ENCODE peak calls at places on chromosome 7, in ten cellular contexts. One of them, this sample, is unnamed.
A peak's percentile ranks its signal among the peaks of the same experiment; 100 is the strongest.

GRCh38 chr7:2307690-2308107 is 6.5 kb downstream of the SNX8 start:
- DNase-seq in Panc1: no peak
- DNase-seq in stomach: no peak
- DNase-seq in suprapubic skin: no peak
- DNase-seq in spleen: no peak
- DNase-seq in HCT116: no peak
- DNase-seq in breast epithelium: no peak
- DNase-seq in esophagus muscularis mucosa: no peak
- DNase-seq in upper lobe of left lung: no peak
- DNase-seq in SK-N-SH: peak; percentile 14
- DNase-seq in this sample: no peak

GRCh38 chr7:2757904-2758672 is 70.1 kb downstream of the AMZ1 start:
- DNase-seq in stomach: no peak
- DNase-seq in suprapubic skin: no peak
- DNase-seq in esophagus muscularis mucosa: no peak
- DNase-seq in spleen: no peak
- DNase-seq in upper lobe of left lung: no peak
- DNase-seq in SK-N-SH: peak; percentile 80
- DNase-seq in HCT116: peak; percentile 88
- DNase-seq in breast epithelium: no peak
- DNase-seq in Panc1: peak; percentile 94
- DNase-seq in this sample: peak; percentile 43

GRCh38 chr7:133746305-133746704 is 380.8 kb upstream of the LRGUK start:
- DNase-seq in stomach: no peak
- DNase-seq in HCT116: no peak
- DNase-seq in upper lobe of left lung: no peak
- DNase-seq in breast epithelium: peak; percentile 27
- DNase-seq in esophagus muscularis mucosa: no peak
- DNase-seq in suprapubic skin: no peak
- DNase-seq in SK-N-SH: no peak
- DNase-seq in spleen: no peak
- DNase-seq in Panc1: no peak
- DNase-seq in this sample: no peak

GRCh38 chr7:70040971-70041766 is 442.9 kb downstream of the AUTS2 start:
- DNase-seq in esophagus muscularis mucosa: no peak
- DNase-seq in stomach: no peak
- DNase-seq in suprapubic skin: no peak
- DNase-seq in SK-N-SH: no peak
- DNase-seq in Panc1: no peak
- DNase-seq in spleen: no peak
- DNase-seq in breast epithelium: no peak
- DNase-seq in HCT116: no peak
- DNase-seq in upper lobe of left lung: no peak
- DNase-seq in this sample: no peak

GRCh38 chr7:105990726-105991465 is 27.8 kb downstream of the CDHR3 start:
- DNase-seq in Panc1: no peak
- DNase-seq in esophagus muscularis mucosa: no peak
- DNase-seq in suprapubic skin: no peak
- DNase-seq in stomach: no peak
- DNase-seq in HCT116: no peak
- DNase-seq in breast epithelium: no peak
- DNase-seq in spleen: no peak
- DNase-seq in SK-N-SH: no peak
- DNase-seq in upper lobe of left lung: no peak
- DNase-seq in this sample: no peak

GRCh38 chr7:13952921-13953320 is 36.5 kb downstream of the ETV1 start:
- DNase-seq in Panc1: no peak
- DNase-seq in spleen: no peak
- DNase-seq in esophagus muscularis mucosa: no peak
- DNase-seq in upper lobe of left lung: no peak
- DNase-seq in HCT116: no peak
- DNase-seq in breast epithelium: no peak
- DNase-seq in SK-N-SH: no peak
- DNase-seq in suprapubic skin: no peak
- DNase-seq in stomach: no peak
- DNase-seq in this sample: no peak

GRCh38 chr7:693280-693679 is 33.2 kb upstream of the DNAAF5 start:
- DNase-seq in suprapubic skin: peak; percentile 39
- DNase-seq in SK-N-SH: no peak
- DNase-seq in spleen: peak; percentile 39
- DNase-seq in stomach: no peak
- DNase-seq in upper lobe of left lung: no peak
- DNase-seq in breast epithelium: no peak
- DNase-seq in Panc1: no peak
- DNase-seq in esophagus muscularis mucosa: no peak
- DNase-seq in HCT116: no peak
- DNase-seq in this sample: no peak

GRCh38 chr7:497346-497745 is 22.3 kb downstream of the PDGFA start:
- DNase-seq in suprapubic skin: peak; percentile 27
- DNase-seq in stomach: no peak
- DNase-seq in breast epithelium: no peak
- DNase-seq in HCT116: no peak
- DNase-seq in Panc1: no peak
- DNase-seq in upper lobe of left lung: peak; percentile 40
- DNase-seq in spleen: peak; percentile 57
- DNase-seq in SK-N-SH: no peak
- DNase-seq in esophagus muscularis mucosa: no peak
- DNase-seq in this sample: no peak

GRCh38 chr7:35865287-35865686 is 64.4 kb downstream of the SEPTIN7 start:
- DNase-seq in esophagus muscularis mucosa: no peak
- DNase-seq in breast epithelium: no peak
- DNase-seq in HCT116: no peak
- DNase-seq in spleen: no peak
- DNase-seq in upper lobe of left lung: no peak
- DNase-seq in suprapubic skin: no peak
- DNase-seq in SK-N-SH: no peak
- DNase-seq in Panc1: no peak
- DNase-seq in stomach: no peak
- DNase-seq in this sample: no peak

GRCh38 chr7:149764481-149765398 is 8.6 kb downstream of the ZNF467 start:
- DNase-seq in SK-N-SH: peak; percentile 79
- DNase-seq in spleen: no peak
- DNase-seq in suprapubic skin: no peak
- DNase-seq in breast epithelium: no peak
- DNase-seq in HCT116: no peak
- DNase-seq in stomach: no peak
- DNase-seq in upper lobe of left lung: peak; percentile 84
- DNase-seq in Panc1: no peak
- DNase-seq in esophagus muscularis mucosa: no peak
- DNase-seq in this sample: no peak

GRCh38 chr7:111729483-111729882 is 167.2 kb upstream of the IMMP2L start:
- DNase-seq in suprapubic skin: no peak
- DNase-seq in Panc1: no peak
- DNase-seq in upper lobe of left lung: peak; percentile 30
- DNase-seq in spleen: no peak
- DNase-seq in SK-N-SH: peak; percentile 37
- DNase-seq in HCT116: no peak
- DNase-seq in breast epithelium: no peak
- DNase-seq in stomach: no peak
- DNase-seq in esophagus muscularis mucosa: no peak
- DNase-seq in this sample: no peak

GRCh38 chr7:66380285-66380888 is 175.3 kb downstream of the TPST1 start:
- DNase-seq in SK-N-SH: no peak
- DNase-seq in upper lobe of left lung: no peak
- DNase-seq in suprapubic skin: peak; percentile 16
- DNase-seq in Panc1: no peak
- DNase-seq in HCT116: peak; percentile 79
- DNase-seq in esophagus muscularis mucosa: no peak
- DNase-seq in spleen: no peak
- DNase-seq in stomach: no peak
- DNase-seq in breast epithelium: no peak
- DNase-seq in this sample: no peak

GRCh38 chr7:39985398-39985918 is 35.4 kb downstream of the CDK13 start:
- DNase-seq in SK-N-SH: no peak
- DNase-seq in esophagus muscularis mucosa: no peak
- DNase-seq in stomach: no peak
- DNase-seq in upper lobe of left lung: no peak
- DNase-seq in spleen: no peak
- DNase-seq in suprapubic skin: no peak
- DNase-seq in Panc1: no peak
- DNase-seq in breast epithelium: no peak
- DNase-seq in HCT116: no peak
- DNase-seq in this sample: no peak

GRCh38 chr7:39700932-39701331 is 77.6 kb downstream of the RALA start:
- DNase-seq in HCT116: no peak
- DNase-seq in stomach: no peak
- DNase-seq in upper lobe of left lung: no peak
- DNase-seq in esophagus muscularis mucosa: no peak
- DNase-seq in SK-N-SH: no peak
- DNase-seq in spleen: no peak
- DNase-seq in Panc1: no peak
- DNase-seq in suprapubic skin: no peak
- DNase-seq in breast epithelium: peak; percentile 62
- DNase-seq in this sample: no peak

GRCh38 chr7:20113423-20114027 is 103.7 kb downstream of the MACC1 start:
- DNase-seq in stomach: no peak
- DNase-seq in upper lobe of left lung: no peak
- DNase-seq in esophagus muscularis mucosa: no peak
- DNase-seq in HCT116: no peak
- DNase-seq in Panc1: no peak
- DNase-seq in SK-N-SH: no peak
- DNase-seq in spleen: no peak
- DNase-seq in breast epithelium: no peak
- DNase-seq in suprapubic skin: no peak
- DNase-seq in this sample: no peak

GRCh38 chr7:37728747-37729146 is 45.2 kb downstream of the GPR141 start:
- DNase-seq in esophagus muscularis mucosa: no peak
- DNase-seq in breast epithelium: no peak
- DNase-seq in upper lobe of left lung: no peak
- DNase-seq in HCT116: no peak
- DNase-seq in SK-N-SH: no peak
- DNase-seq in spleen: no peak
- DNase-seq in suprapubic skin: no peak
- DNase-seq in stomach: no peak
- DNase-seq in Panc1: no peak
- DNase-seq in this sample: no peak

GRCh38 chr7:39741942-39742623 is 118.7 kb downstream of the RALA start:
- DNase-seq in SK-N-SH: peak; percentile 37
- DNase-seq in suprapubic skin: no peak
- DNase-seq in breast epithelium: no peak
- DNase-seq in spleen: no peak
- DNase-seq in upper lobe of left lung: peak; percentile 82
- DNase-seq in Panc1: no peak
- DNase-seq in HCT116: no peak
- DNase-seq in esophagus muscularis mucosa: no peak
- DNase-seq in stomach: no peak
- DNase-seq in this sample: no peak

DNA sequence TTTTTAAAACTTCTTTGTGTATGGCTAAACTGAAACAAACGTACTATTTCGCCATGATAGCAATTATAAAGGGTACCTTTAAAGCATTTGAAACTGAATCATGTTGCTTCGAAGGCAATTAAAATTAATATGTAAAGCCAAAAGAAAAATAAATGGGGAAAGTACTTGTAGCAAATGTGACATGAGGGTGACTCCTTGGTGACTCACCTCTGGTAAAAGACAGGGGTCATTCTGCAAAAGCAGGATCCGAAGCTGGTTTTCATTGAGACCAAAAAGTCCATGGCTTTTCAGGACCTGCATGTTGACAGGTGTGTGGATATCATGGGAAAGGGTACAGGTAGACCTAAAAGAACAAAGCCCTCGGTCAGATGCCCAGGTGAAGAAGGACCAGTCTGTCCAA is 1.5 kb downstream of the ZC3HAV1L start:
- DNase-seq in breast epithelium: no peak
- DNase-seq in stomach: no peak
- DNase-seq in spleen: no peak
- DNase-seq in HCT116: no peak
- DNase-seq in upper lobe of left lung: no peak
- DNase-seq in esophagus muscularis mucosa: no peak
- DNase-seq in Panc1: no peak
- DNase-seq in SK-N-SH: no peak
- DNase-seq in suprapubic skin: no peak
- DNase-seq in this sample: no peak
- H3K27ac ChIP-seq in breast epithelium: peak overlapping the region; percentile 78
- H3K27ac ChIP-seq in stomach: no peak overlapping the region
- H3K27ac ChIP-seq in spleen: no peak overlapping the region
- H3K27ac ChIP-seq in HCT116: peak overlapping the region; percentile 94
- H3K27ac ChIP-seq in upper lobe of left lung: no peak overlapping the region
- H3K27ac ChIP-seq in esophagus muscularis mucosa: no peak overlapping the region
- H3K27ac ChIP-seq in Panc1: peak overlapping the region; percentile 92
- H3K27ac ChIP-seq in SK-N-SH: no peak overlapping the region
- H3K27ac ChIP-seq in suprapubic skin: no peak overlapping the region
- H3K27ac ChIP-seq in this sample: peak overlapping the region; percentile 45

GRCh38 chr7:33882040-33882800 is 23.1 kb upstream of the BMPER start:
- DNase-seq in upper lobe of left lung: no peak
- DNase-seq in Panc1: no peak
- DNase-seq in HCT116: no peak
- DNase-seq in spleen: no peak
- DNase-seq in breast epithelium: no peak
- DNase-seq in stomach: no peak
- DNase-seq in esophagus muscularis mucosa: peak; percentile 92
- DNase-seq in SK-N-SH: no peak
- DNase-seq in suprapubic skin: no peak
- DNase-seq in this sample: no peak
- H3K36me3 ChIP-seq in upper lobe of left lung: no peaks in the 10 kb centered on the region
- H3K36me3 ChIP-seq in Panc1: no peaks in the 10 kb centered on the region
- H3K36me3 ChIP-seq in HCT116: no peaks in the 10 kb centered on the region
- H3K36me3 ChIP-seq in spleen: no peaks in the 10 kb centered on the region
- H3K36me3 ChIP-seq in breast epithelium: no peaks in the 10 kb centered on the region
- H3K36me3 ChIP-seq in stomach: no peaks in the 10 kb centered on the region
- H3K36me3 ChIP-seq in esophagus muscularis mucosa: no peaks in the 10 kb centered on the region
- H3K36me3 ChIP-seq in SK-N-SH: no peaks in the 10 kb centered on the region
- H3K36me3 ChIP-seq in suprapubic skin: no peaks in the 10 kb centered on the region
- H3K36me3 ChIP-seq in this sample: no peaks in the 10 kb centered on the region

GRCh38 chr7:53246974-53247373 is 211.5 kb downstream of the POM121L12 start:
- DNase-seq in suprapubic skin: no peak
- DNase-seq in HCT116: no peak
- DNase-seq in stomach: no peak
- DNase-seq in Panc1: no peak
- DNase-seq in spleen: no peak
- DNase-seq in SK-N-SH: no peak
- DNase-seq in breast epithelium: no peak
- DNase-seq in upper lobe of left lung: no peak
- DNase-seq in esophagus muscularis mucosa: no peak
- DNase-seq in this sample: no peak

DNA sequence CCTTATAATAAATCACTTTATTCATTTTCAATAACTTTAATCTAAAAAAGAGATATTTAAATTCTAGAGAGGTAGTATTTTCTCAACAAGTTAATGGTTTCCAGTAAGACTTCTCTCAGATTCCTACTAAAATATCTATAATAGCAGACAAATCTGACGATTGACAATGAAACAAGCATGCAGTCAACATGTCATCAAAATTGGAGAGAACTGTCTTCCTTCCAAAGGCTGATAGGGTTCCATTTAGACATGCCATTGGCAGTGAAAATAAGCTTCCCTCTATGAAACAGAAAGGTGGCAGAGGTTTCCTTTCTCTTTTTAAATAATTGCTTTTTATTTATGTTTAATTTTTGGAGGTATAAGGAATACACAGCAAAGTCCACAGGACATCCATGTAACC is 217.1 kb downstream of the POM121L12 start:
- DNase-seq in SK-N-SH: no peak
- DNase-seq in esophagus muscularis mucosa: no peak
- DNase-seq in spleen: no peak
- DNase-seq in HCT116: no peak
- DNase-seq in upper lobe of left lung: no peak
- DNase-seq in stomach: no peak
- DNase-seq in breast epithelium: no peak
- DNase-seq in suprapubic skin: no peak
- DNase-seq in Panc1: no peak
- DNase-seq in this sample: no peak
- TF ChIP-seq POLR2AphosphoS5 in SK-N-SH: no peak
- TF ChIP-seq POLR2AphosphoS5 in esophagus muscularis mucosa: no peak
- TF ChIP-seq POLR2AphosphoS5 in spleen: no peak
- TF ChIP-seq POLR2AphosphoS5 in HCT116: no peak
- TF ChIP-seq POLR2AphosphoS5 in upper lobe of left lung: no peak
- TF ChIP-seq POLR2AphosphoS5 in stomach: no peak
- TF ChIP-seq POLR2AphosphoS5 in breast epithelium: no peak
- TF ChIP-seq POLR2AphosphoS5 in suprapubic skin: no peak
- TF ChIP-seq POLR2AphosphoS5 in Panc1: no peak
- TF ChIP-seq POLR2AphosphoS5 in this sample: no peak

GRCh38 chr7:139647085-139647484 is 123.6 kb downstream of the CLEC2L start:
- DNase-seq in upper lobe of left lung: no peak
- DNase-seq in stomach: no peak
- DNase-seq in SK-N-SH: no peak
- DNase-seq in spleen: no peak
- DNase-seq in suprapubic skin: no peak
- DNase-seq in esophagus muscularis mucosa: no peak
- DNase-seq in Panc1: no peak
- DNase-seq in HCT116: no peak
- DNase-seq in breast epithelium: no peak
- DNase-seq in this sample: no peak
- H3K27ac ChIP-seq in upper lobe of left lung: peak overlapping the region; percentile 81
- H3K27ac ChIP-seq in stomach: peak overlapping the region; percentile 69
- H3K27ac ChIP-seq in SK-N-SH: no peak overlapping the region
- H3K27ac ChIP-seq in spleen: peak overlapping the region; percentile 88
- H3K27ac ChIP-seq in suprapubic skin: no peak overlapping the region
- H3K27ac ChIP-seq in esophagus muscularis mucosa: peak overlapping the region; percentile 26
- H3K27ac ChIP-seq in Panc1: no peak overlapping the region
- H3K27ac ChIP-seq in HCT116: no peak overlapping the region
- H3K27ac ChIP-seq in breast epithelium: no peak overlapping the region
- H3K27ac ChIP-seq in this sample: peak overlapping the region; percentile 58